ENCODE peak calls at places on chromosome 2, in six cellular contexts. R is H9, Y is DND-41, N is neural progenitor cell, C is IMR-90, P is MM.1S. V is an unnamed sample.

GRCh38 chr2:134119672-134120159 is 134.2 kb upstream of the MGAT5 start:
- DNase-seq in R (peak), Y (peak), N (peak), C (peak), P (peak), V (peak)

GRCh38 chr2:37343537-37344434 is 644 bp upstream of the QPCT start:
- DNase-seq in R (no peak), Y (no peak), N (peak), C (peak), P (peak), V (no peak)

GRCh38 chr2:233012301-233012971 is 620 bp downstream of the NGEF start:
- DNase-seq in R (peak), Y (no peak), N (no peak), C (no peak), P (no peak), V (no peak)

GRCh38 chr2:158923180-158923594 is 45.3 kb upstream of the TANC1 start:
- DNase-seq in R (peak), Y (no peak), N (peak), C (no peak), P (no peak), V (no peak)

GRCh38 chr2:71949537-71949798 is 198.2 kb downstream of the CYP26B1 start:
- DNase-seq in R (no peak), Y (no peak), N (no peak), C (no peak), P (no peak), V (no peak)

GRCh38 chr2:854460-854859 is 96.2 kb upstream of the SNTG2 start:
- DNase-seq in R (peak), Y (no peak), N (peak), C (no peak), P (no peak), V (peak)

GRCh38 chr2:144516981-144517824 is 2.7 kb downstream of the ZEB2 start:
- DNase-seq in R (peak), Y (peak), N (peak), C (peak), P (peak), V (peak)

GRCh38 chr2:205775091-205775876 is 93.0 kb downstream of the NRP2 start:
- DNase-seq in R (no peak), Y (no peak), N (peak), C (peak), P (no peak), V (no peak)

GRCh38 chr2:227818569-227819397 is 5.1 kb downstream of the CCL20 start:
- DNase-seq in R (no peak), Y (no peak), N (no peak), C (no peak), P (no peak), V (no peak)

GRCh38 chr2:224982226-224982625 is 60.0 kb downstream of the DOCK10 start:
- DNase-seq in R (no peak), Y (no peak), N (no peak), C (no peak), P (no peak), V (no peak)

GRCh38 chr2:134976074-134976702 is 57.6 kb downstream of the CCNT2 start:
- DNase-seq in R (no peak), Y (no peak), N (no peak), C (no peak), P (peak), V (no peak)

GRCh38 chr2:64792310-64792709 is 138.6 kb upstream of the SERTAD2 start:
- DNase-seq in R (no peak), Y (no peak), N (no peak), C (peak), P (no peak), V (no peak)

GRCh38 chr2:133862400-133862977 is 294.2 kb upstream of the NCKAP5 start:
- DNase-seq in R (no peak), Y (no peak), N (no peak), C (peak), P (no peak), V (no peak)

GRCh38 chr2:229445013-229445412 is 173.9 kb upstream of the PID1 start:
- DNase-seq in R (no peak), Y (no peak), N (no peak), C (peak), P (no peak), V (no peak)

GRCh38 chr2:29731948-29732347 is 189.4 kb downstream of the ALK start:
- DNase-seq in R (no peak), Y (no peak), N (no peak), C (no peak), P (no peak), V (no peak)

GRCh38 chr2:237414056-237414661 is at the start of gene COL6A3:
- DNase-seq in R (no peak), Y (no peak), N (no peak), C (peak), P (no peak), V (no peak)

GRCh38 chr2:49110571-49111315 is 43.6 kb downstream of the FSHR start:
- DNase-seq in R (no peak), Y (no peak), N (no peak), C (no peak), P (no peak), V (no peak)

GRCh38 chr2:3633982-3634630 is 23.9 kb upstream of the ALLC start:
- DNase-seq in R (peak), Y (no peak), N (no peak), C (no peak), P (no peak), V (no peak)

GRCh38 chr2:15820927-15821326 is 119.4 kb upstream of the MYCN start:
- DNase-seq in R (no peak), Y (no peak), N (no peak), C (no peak), P (no peak), V (no peak)

GRCh38 chr2:165268751-165269150 is 29.5 kb downstream of the SCN2A start:
- DNase-seq in R (no peak), Y (no peak), N (no peak), C (no peak), P (peak), V (no peak)

DNA sequence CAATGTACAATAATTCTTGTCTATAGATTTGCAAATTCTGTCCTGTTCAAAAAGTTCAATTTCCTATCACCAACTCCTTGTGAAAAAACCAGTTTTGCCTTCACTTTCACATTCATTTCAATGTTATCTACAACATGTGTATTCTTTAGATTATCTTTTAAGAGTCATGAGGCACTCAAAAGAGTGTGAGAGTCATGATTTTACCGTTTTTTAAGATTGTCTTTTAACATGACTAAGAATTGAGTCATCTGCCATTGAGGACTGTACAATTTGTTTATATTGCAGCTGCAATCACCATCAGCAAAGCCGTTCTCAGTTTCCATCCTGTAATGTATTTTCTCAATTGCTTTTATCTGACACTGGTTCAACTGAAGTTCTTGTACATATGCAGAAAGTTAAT is 275.9 kb downstream of the LNPK start:
- DNase-seq in R (no peak), Y (no peak), N (no peak), C (peak), P (no peak), V (no peak)
- H3K4me2 ChIP-seq in R (no peak), Y (no peak), N (no peak), C (peak), P (no peak), V (no peak)

DNA sequence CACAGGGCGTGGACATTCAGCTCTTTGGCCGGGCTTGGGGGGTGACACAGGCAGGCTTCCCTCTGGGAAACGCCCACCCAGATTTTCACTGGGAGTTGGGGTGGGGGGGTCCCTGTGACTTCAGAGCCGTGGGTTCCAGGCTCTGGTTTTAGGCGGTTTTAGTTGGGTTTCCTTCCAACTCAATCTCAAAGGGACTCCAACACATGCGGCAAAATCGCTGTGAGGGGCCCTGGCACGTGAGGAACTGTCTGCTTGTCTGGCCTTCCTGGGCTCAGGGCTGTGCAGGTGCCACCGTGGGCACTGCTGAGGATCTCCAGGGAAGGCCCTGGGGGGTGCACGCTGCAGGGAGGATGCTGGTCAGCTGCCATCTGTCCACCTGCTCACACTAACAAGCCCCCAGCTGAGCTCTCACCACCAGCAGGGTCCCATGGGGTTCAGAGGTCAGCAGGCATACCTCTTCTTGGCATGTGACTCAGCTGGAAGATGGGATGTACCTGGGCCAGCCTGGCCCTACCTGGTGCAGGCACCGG is 11.7 kb downstream of the HS6ST1 start:
- DNase-seq in R (peak), Y (no peak), N (no peak), C (no peak), P (peak), V (no peak)
- H3K9ac ChIP-seq in R (no peak), Y (no peak), N (no peak), C (peak), P (no peak), V (no peak)

GRCh38 chr2:110679865-110680264 is 2.0 kb upstream of the BUB1 start:
- DNase-seq in R (no peak), Y (no peak), N (no peak), C (no peak), P (peak), V (no peak)
- H3K4me2 ChIP-seq in R (no peak), Y (peak), N (no peak), C (peak), P (no peak), V (no peak)

GRCh38 chr2:54866868-54867267 is 143.4 kb downstream of the EML6 start:
- DNase-seq in R (no peak), Y (peak), N (no peak), C (no peak), P (no peak), V (peak)
- H3K9ac ChIP-seq in R (no peak), Y (no peak), N (no peak), C (no peak), P (no peak), V (peak)

GRCh38 chr2:12701786-12702660 is 14.7 kb upstream of the TRIB2 start:
- DNase-seq in R (no peak), Y (no peak), N (no peak), C (peak), P (no peak), V (no peak)

GRCh38 chr2:12694990-12695774 is 21.6 kb upstream of the TRIB2 start:
- DNase-seq in R (no peak), Y (no peak), N (no peak), C (no peak), P (no peak), V (no peak)

GRCh38 chr2:12693509-12693908 is 23.2 kb upstream of the TRIB2 start:
- DNase-seq in R (no peak), Y (no peak), N (no peak), C (no peak), P (no peak), V (no peak)

GRCh38 chr2:12700989-12701388 is 15.7 kb upstream of the TRIB2 start:
- DNase-seq in R (no peak), Y (no peak), N (no peak), C (peak), P (no peak), V (no peak)

DNA sequence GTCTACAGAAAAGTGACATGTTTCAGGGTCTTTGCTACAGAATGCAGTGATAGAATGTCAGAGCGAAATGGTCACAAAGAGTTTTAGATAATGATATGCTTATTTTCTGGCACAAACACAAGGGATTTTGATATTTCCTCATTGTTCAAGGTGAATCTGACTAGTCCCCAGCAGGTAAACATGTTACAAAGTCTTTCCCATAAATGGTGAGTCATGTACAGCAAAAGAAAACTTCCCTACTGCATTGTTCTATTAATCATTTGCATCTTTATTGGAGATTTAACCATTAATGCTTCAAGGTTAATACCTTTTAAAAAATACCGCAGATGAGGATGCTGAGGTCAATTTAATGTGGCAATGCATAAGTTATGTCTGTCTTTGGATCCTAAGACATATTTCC is 19.1 kb upstream of the TRIB2 start:
- DNase-seq in R (no peak), Y (no peak), N (no peak), C (no peak), P (no peak), V (no peak)
- H3K4me2 ChIP-seq in R (no peak), Y (no peak), N (no peak), C (no peak), P (no peak), V (no peak)

DNA sequence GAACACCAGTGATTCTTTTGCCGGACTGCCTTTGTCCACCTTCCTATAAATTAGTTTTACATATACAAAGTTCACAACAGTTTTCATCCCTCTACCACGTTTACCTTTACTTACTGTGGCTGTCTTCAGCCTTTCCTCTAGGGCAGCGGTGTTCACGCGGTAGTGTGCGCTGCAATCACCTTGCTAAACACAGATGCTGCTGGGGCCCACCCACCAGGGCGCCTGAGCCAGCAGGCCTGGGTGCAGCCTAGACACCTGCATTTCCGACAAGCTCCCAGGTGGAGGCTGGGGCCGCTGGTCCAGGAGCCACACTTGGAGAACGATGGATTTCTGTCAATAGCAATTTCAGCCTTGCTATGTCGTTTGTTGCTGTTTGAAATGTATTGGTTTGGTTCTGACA is 83.1 kb downstream of the NDUFA10 start:
- DNase-seq in R (no peak), Y (no peak), N (no peak), C (no peak), P (no peak), V (no peak)
- H3K9ac ChIP-seq in R (no peak), Y (no peak), N (no peak), C (no peak), P (no peak), V (no peak)

V was measured in Karpas-422.